ENCODE peak calls at places on chromosomes 3 and 15, in nine cellular contexts. W is B cell; X is NCI-H774; P is stimulated activated CD4-positive, alpha-beta T cell treated with anti-CD3 and anti-CD28 coated beads, Interleukin-1b, Interleukin-23, amount 100 ng/mL, for 4 hours; T is activated T-helper 1 cell treated with Interleukin-2 at 50 U/mL for 16 hours; M is stimulated activated naive B cell treated with anti-CD40 and anti-IgM and Interleukin-4, amounts not matched to agents 10 μg/mL and 1 μg/mL and 100 μg/mL, for 72 hours; C is endothelial cell; S is stimulated activated CD8-positive, alpha-beta memory T cell treated with anti-CD3 and anti-CD28 coated beads, Interleukin-4, amount 100 ng/mL, for 48 hours; R is activated gamma-delta T cell treated with Interleukin-2 at 50 U/mL for 16 hours. H is an unnamed sample.

GRCh38 chr15:63909819-63910437 is 76.2 kb upstream of the HERC1 start:
- DNase-seq in W (no peak), X (no peak), P (no peak), T (no peak), M (no peak), C (no peak), S (no peak), R (no peak), H (no peak)

GRCh38 chr15:65824031-65824743 is 32.1 kb upstream of the DENND4A start:
- DNase-seq in W (no peak), X (peak; percentile 37), P (no peak), T (no peak), M (no peak), C (peak; percentile 68), S (no peak), R (no peak), H (no peak)

GRCh38 chr3:54321515-54321914 is 199.2 kb downstream of the CACNA2D3 start:
- DNase-seq in W (no peak), X (no peak), P (no peak), T (no peak), M (no peak), C (no peak), S (no peak), R (no peak), H (no peak)

GRCh38 chr3:155192957-155193746 is 100.3 kb downstream of the STRIT1 start:
- DNase-seq in W (no peak), X (no peak), P (no peak), T (no peak), M (no peak), C (no peak), S (no peak), R (no peak), H (no peak)

GRCh38 chr3:193240436-193240849 is 579 bp upstream of the PLAAT1 start:
- DNase-seq in W (no peak), X (no peak), P (no peak), T (no peak), M (no peak), C (peak; percentile 11), S (no peak), R (no peak), H (no peak)

GRCh38 chr3:173688216-173688842 is 290.8 kb downstream of the NLGN1 start:
- DNase-seq in W (no peak), X (no peak), P (no peak), T (no peak), M (no peak), C (no peak), S (no peak), R (no peak), H (no peak)

GRCh38 chr15:69719527-69719926 is 266.9 kb downstream of the RPLP1 start:
- DNase-seq in W (peak; percentile 38), X (no peak), P (peak; percentile 43), T (peak; percentile 42), M (peak; percentile 13), C (no peak), S (peak; percentile 75), R (peak; percentile 71), H (peak; percentile 73)

GRCh38 chr3:36393563-36393962 is 13.3 kb downstream of the STAC start:
- DNase-seq in W (no peak), X (no peak), P (no peak), T (no peak), M (no peak), C (no peak), S (no peak), R (no peak), H (no peak)

GRCh38 chr3:58429657-58430056 is 4.0 kb downstream of the PDHB start:
- DNase-seq in W (no peak), X (no peak), P (no peak), T (no peak), M (no peak), C (no peak), S (no peak), R (no peak), H (no peak)

GRCh38 chr15:34759992-34760391 is 5.2 kb upstream of the GJD2 start:
- DNase-seq in W (no peak), X (no peak), P (no peak), T (no peak), M (no peak), C (no peak), S (no peak), R (no peak), H (no peak)

GRCh38 chr3:66593978-66594377 is 93.2 kb upstream of the LRIG1 start:
- DNase-seq in W (no peak), X (no peak), P (no peak), T (no peak), M (no peak), C (no peak), S (no peak), R (no peak), H (no peak)

GRCh38 chr15:100114526-100114925 is 227.2 kb downstream of the ADAMTS17 start:
- DNase-seq in W (no peak), X (no peak), P (no peak), T (no peak), M (no peak), C (no peak), S (no peak), R (no peak), H (peak; percentile 40)

GRCh38 chr3:9121366-9121765 is 128.1 kb downstream of the SRGAP3 start:
- DNase-seq in W (no peak), X (no peak), P (no peak), T (no peak), M (no peak), C (no peak), S (no peak), R (no peak), H (no peak)

GRCh38 chr3:42159706-42160472 is 68.7 kb downstream of the TRAK1 start:
- DNase-seq in W (peak; percentile 40), X (peak; percentile 60), P (no peak), T (no peak), M (no peak), C (peak; percentile 64), S (peak; percentile 51), R (peak; percentile 33), H (no peak)

GRCh38 chr3:146550743-146551510 is 6.5 kb upstream of the PLSCR1 start:
- DNase-seq in W (no peak), X (no peak), P (no peak), T (no peak), M (no peak), C (no peak), S (no peak), R (no peak), H (no peak)

GRCh38 chr15:80550219-80550909 is 144.7 kb upstream of the ABHD17C start:
- DNase-seq in W (no peak), X (no peak), P (no peak), T (no peak), M (no peak), C (no peak), S (no peak), R (no peak), H (no peak)

GRCh38 chr3:99559196-99559595 is 79.2 kb upstream of the COL8A1 start:
- DNase-seq in W (no peak), X (no peak), P (no peak), T (no peak), M (no peak), C (no peak), S (no peak), R (no peak), H (no peak)

GRCh38 chr3:194257916-194258668 is 93.0 kb downstream of the CPN2 start:
- DNase-seq in W (no peak), X (no peak), P (no peak), T (no peak), M (no peak), C (no peak), S (peak; percentile 14), R (no peak), H (no peak)

GRCh38 chr3:193509103-193509965 is 45.4 kb downstream of the ATP13A4 start:
- DNase-seq in W (no peak), X (no peak), P (no peak), T (no peak), M (no peak), C (no peak), S (no peak), R (no peak), H (no peak)

GRCh38 chr3:167187211-167187610 is 192.9 kb downstream of the ZBBX start:
- DNase-seq in W (no peak), X (no peak), P (no peak), T (no peak), M (no peak), C (no peak), S (no peak), R (no peak), H (no peak)

GRCh38 chr3:45225465-45226205 is 452 bp downstream of the TMEM158 start:
- DNase-seq in W (peak; percentile 68), X (no peak), P (peak; percentile 15), T (peak; percentile 17), M (peak; percentile 4), C (peak; percentile 47), S (peak; percentile 53), R (peak; percentile 21), H (no peak)

GRCh38 chr3:190738756-190739155 is 123.7 kb downstream of the GMNC start:
- DNase-seq in W (no peak), X (no peak), P (no peak), T (no peak), M (no peak), C (no peak), S (no peak), R (no peak), H (no peak)

GRCh38 chr15:98684995-98685525 is 36.7 kb downstream of the IGF1R start:
- DNase-seq in W (no peak), X (no peak), P (no peak), T (no peak), M (no peak), C (no peak), S (no peak), R (no peak), H (no peak)

GRCh38 chr3:131725414-131725813 is 222.6 kb upstream of the MRPL3 start:
- DNase-seq in W (no peak), X (no peak), P (no peak), T (no peak), M (no peak), C (no peak), S (no peak), R (no peak), H (no peak)

GRCh38 chr3:4373669-4374068 is 70.5 kb downstream of the SETMAR start:
- DNase-seq in W (no peak), X (no peak), P (no peak), T (no peak), M (no peak), C (no peak), S (no peak), R (no peak), H (no peak)

GRCh38 chr3:192929755-192930491 is 12.3 kb upstream of the MB21D2 start:
- DNase-seq in W (no peak), X (no peak), P (no peak), T (no peak), M (no peak), C (no peak), S (no peak), R (no peak), H (no peak)

GRCh38 chr3:171829841-171830559 is 13.1 kb upstream of the TMEM212 start:
- DNase-seq in W (no peak), X (peak; percentile 81), P (no peak), T (no peak), M (no peak), C (peak; percentile 77), S (no peak), R (no peak), H (no peak)

GRCh38 chr3:130539005-130539404 is 22.0 kb downstream of the COL6A6 start:
- DNase-seq in W (no peak), X (peak; percentile 25), P (no peak), T (no peak), M (no peak), C (peak; percentile 63), S (peak; percentile 59), R (no peak), H (no peak)

GRCh38 chr15:73051402-73051810 is 857 bp upstream of the NEO1 start:
- DNase-seq in W (no peak), X (peak; percentile 40), P (peak; percentile 0), T (no peak), M (no peak), C (no peak), S (no peak), R (no peak), H (no peak)

GRCh38 chr3:125229707-125230106 is 17.2 kb upstream of the SLC12A8 start:
- DNase-seq in W (no peak), X (no peak), P (no peak), T (no peak), M (no peak), C (no peak), S (no peak), R (no peak), H (no peak)

GRCh38 chr3:14509796-14510100 is 30.4 kb downstream of the GRIP2 start:
- DNase-seq in W (no peak), X (no peak), P (no peak), T (no peak), M (no peak), C (no peak), S (no peak), R (no peak), H (no peak)

H was measured in natural killer cell treated with Interleukin-12 subunit alpha and Interleukin-12 subunit beta and Interleukin-15 and Interleukin-18, amount 100 ng/mL, for 72 hours.